ENCODE peak calls at places on chromosomes 7 and 10, in six cellular contexts. C, M, Y, L, J and G are unnamed samples.

GRCh38 chr7:108093903-108094302 is 36.3 kb downstream of the LAMB4 start:
- DNase-seq in Y (peak), M (peak), C (no peak), L (no peak), J (no peak), G (no peak)

GRCh38 chr7:150962743-150963399 is 15.2 kb downstream of the KCNH2 start:
- DNase-seq in J (no peak), M (peak), Y (peak), C (peak), L (no peak), G (peak)

GRCh38 chr10:67936416-67936815 is 52.0 kb downstream of the SIRT1 start:
- DNase-seq in J (no peak), L (no peak), C (no peak), Y (peak), M (no peak), G (no peak)

GRCh38 chr7:92061154-92061553 is 73.1 kb downstream of the CYP51A1 start:
- DNase-seq in L (no peak), C (no peak), J (no peak), M (no peak), Y (peak), G (no peak)

GRCh38 chr10:48507933-48508830 is 96.7 kb downstream of the ARHGAP22 start:
- DNase-seq in L (no peak), Y (peak), M (peak), J (no peak), C (peak), G (no peak)

GRCh38 chr10:124728830-124729661 is 15.1 kb downstream of the FAM53B start:
- DNase-seq in Y (no peak), J (no peak), L (no peak), M (no peak), C (no peak), G (no peak)

GRCh38 chr7:142870147-142870559 is 15.3 kb downstream of the EPHB6 start:
- DNase-seq in J (no peak), M (no peak), L (no peak), Y (no peak), C (no peak), G (no peak)

GRCh38 chr7:45924283-45924682 is 3.2 kb upstream of the IGFBP3 start:
- DNase-seq in M (peak), Y (peak), C (no peak), L (no peak), J (no peak), G (no peak)

GRCh38 chr7:89623018-89623672 is 531.1 kb upstream of the STEAP1 start:
- DNase-seq in Y (peak), L (no peak), J (peak), C (peak), M (peak), G (no peak)

GRCh38 chr10:117186832-117187615 is 10.3 kb upstream of the KCNK18 start:
- DNase-seq in C (no peak), J (no peak), M (peak), L (no peak), Y (peak), G (no peak)

GRCh38 chr10:132420469-132421376 is 23.7 kb downstream of the PWWP2B start:
- DNase-seq in Y (peak), C (no peak), L (no peak), J (no peak), M (no peak), G (no peak)

GRCh38 chr7:26265061-26265460 is 26.6 kb upstream of the SNX10 start:
- DNase-seq in M (peak), L (no peak), C (no peak), Y (no peak), J (no peak), G (no peak)

GRCh38 chr10:1577945-1578344 is 159.4 kb downstream of the ADARB2 start:
- DNase-seq in C (no peak), L (no peak), Y (no peak), M (no peak), J (no peak), G (no peak)

GRCh38 chr10:126468876-126469643 is 80.8 kb upstream of the ADAM12 start:
- DNase-seq in L (no peak), Y (peak), J (no peak), M (no peak), C (no peak), G (peak)

GRCh38 chr7:33719059-33719581 is 186.2 kb upstream of the BMPER start:
- DNase-seq in C (no peak), J (no peak), Y (no peak), M (no peak), L (no peak), G (no peak)

GRCh38 chr7:2193575-2194305 is 39.0 kb downstream of the MAD1L1 start:
- DNase-seq in M (no peak), Y (no peak), L (no peak), C (no peak), J (no peak), G (no peak)

GRCh38 chr7:133829336-133829897 is 297.7 kb upstream of the LRGUK start:
- DNase-seq in C (no peak), J (no peak), Y (peak), L (no peak), M (peak), G (no peak)

GRCh38 chr7:30663414-30663813 is 18.8 kb downstream of the CRHR2 start:
- DNase-seq in J (no peak), L (no peak), C (no peak), Y (no peak), M (no peak), G (no peak)

GRCh38 chr7:85052056-85052737 is 134.7 kb downstream of the SEMA3D start:
- DNase-seq in L (no peak), M (no peak), J (no peak), C (no peak), Y (no peak), G (no peak)

GRCh38 chr7:158057446-158057845 is 530.2 kb downstream of the PTPRN2 start:
- DNase-seq in C (no peak), J (no peak), Y (no peak), L (no peak), M (no peak), G (no peak)

GRCh38 chr7:88429382-88429781 is 122.7 kb upstream of the STEAP4 start:
- DNase-seq in J (no peak), L (no peak), M (no peak), Y (no peak), C (no peak), G (no peak)

GRCh38 chr7:132307465-132307864 is 268.8 kb downstream of the PLXNA4 start:
- DNase-seq in M (no peak), J (no peak), Y (no peak), L (no peak), C (no peak), G (no peak)

GRCh38 chr10:5443429-5443828 is 31.1 kb downstream of the NET1 start:
- DNase-seq in L (no peak), C (no peak), Y (no peak), M (no peak), J (no peak), G (no peak)

GRCh38 chr10:67284589-67284988 is 358.8 kb downstream of the LRRTM3 start:
- DNase-seq in C (no peak), L (no peak), J (no peak), Y (no peak), M (no peak), G (no peak)

GRCh38 chr7:85851571-85852193 is 664.8 kb upstream of the SEMA3D start:
- DNase-seq in C (peak), L (no peak), Y (peak), J (peak), M (peak), G (no peak)

GRCh38 chr7:444606-445005 is 75.0 kb downstream of the PDGFA start:
- DNase-seq in L (no peak), M (no peak), Y (peak), C (no peak), J (no peak), G (no peak)

GRCh38 chr7:2038876-2039728 is 193.6 kb downstream of the MAD1L1 start:
- DNase-seq in Y (no peak), C (no peak), L (no peak), M (no peak), J (no peak), G (no peak)

GRCh38 chr7:150383710-150384397 is 4.7 kb downstream of the ZNF775 start:
- DNase-seq in M (no peak), C (no peak), Y (no peak), L (no peak), J (peak), G (no peak)

GRCh38 chr7:129664029-129665012 is 52.8 kb downstream of the NRF1 start:
- DNase-seq in C (peak), M (peak), Y (peak), L (no peak), J (no peak), G (no peak)